ENCODE peak calls at places on chromosomes 1 and 21, in six cellular contexts. E is activated T-helper 9 cell treated with anti-CD3 and anti-CD28 coated beads, Interleukin-2, amount 50 U/mL, for 16 hours; R is ovary; K is GM06990; T is fibroblast of lung; V is osteocyte. X is an unnamed sample.

GRCh38 chr1:10803971-10804820 is 7.8 kb upstream of the CASZ1 start:
- DNase-seq in E (no peak), K (no peak), T (no peak), R (no peak), V (no peak), X (no peak)

GRCh38 chr1:206606867-206607266 is 5.4 kb downstream of the EIF2D start:
- DNase-seq in V (no peak), E (no peak), R (no peak), T (no peak), K (no peak), X (no peak)

GRCh38 chr21:37829447-37829846 is 86.8 kb downstream of the KCNJ6 start:
- DNase-seq in R (no peak), K (no peak), E (no peak), V (no peak), T (peak), X (no peak)

GRCh38 chr1:32902535-32902920 is 1.3 kb upstream of the TMEM54 start:
- DNase-seq in T (no peak), R (no peak), V (no peak), E (no peak), K (no peak), X (no peak)

GRCh38 chr1:24450857-24451397 is 35.3 kb downstream of the NIPAL3 start:
- DNase-seq in V (no peak), E (no peak), R (no peak), K (no peak), T (no peak), X (no peak)

GRCh38 chr1:160046494-160047115 is 14.8 kb upstream of the PIGM start:
- DNase-seq in K (peak), V (peak), T (peak), E (no peak), R (peak), X (no peak)

GRCh38 chr1:74771913-74772515 is 39.1 kb downstream of the TYW3 start:
- DNase-seq in V (no peak), R (no peak), T (peak), E (no peak), K (peak), X (no peak)

GRCh38 chr1:2874207-2875165 is 73.0 kb upstream of the TTC34 start:
- DNase-seq in K (no peak), E (no peak), T (no peak), R (peak), V (no peak), X (no peak)

GRCh38 chr1:112971006-112971405 is 15.0 kb upstream of the SLC16A1 start:
- DNase-seq in E (no peak), K (no peak), T (no peak), R (no peak), V (no peak), X (no peak)

GRCh38 chr1:108572182-108572581 is 12.3 kb downstream of the EEIG2 start:
- DNase-seq in E (no peak), K (no peak), V (no peak), T (no peak), R (no peak), X (no peak)

GRCh38 chr1:54325705-54326461 is 80.3 kb downstream of the SSBP3 start:
- DNase-seq in V (no peak), K (no peak), T (no peak), E (no peak), R (no peak), X (no peak)

GRCh38 chr1:205774277-205775014 is 836 bp downstream of the RAB29 start:
- DNase-seq in V (no peak), R (no peak), T (peak), K (peak), E (peak), X (no peak)

GRCh38 chr1:203207751-203208150 is 21.2 kb upstream of the CHI3L1 start:
- DNase-seq in V (no peak), T (no peak), E (no peak), R (no peak), K (no peak), X (no peak)

GRCh38 chr1:85048296-85049064 is at the start of gene MCOLN3:
- DNase-seq in T (no peak), R (peak), V (no peak), E (peak), K (peak), X (no peak)

GRCh38 chr1:114342376-114342775 is 168.6 kb downstream of the TRIM33 start:
- DNase-seq in E (no peak), K (no peak), V (peak), R (no peak), T (no peak), X (peak)

GRCh38 chr1:40032240-40032891 is 8.2 kb upstream of the CAP1 start:
- DNase-seq in V (no peak), T (peak), R (no peak), K (peak), E (no peak), X (no peak)

GRCh38 chr1:10530756-10531155 is 56.0 kb downstream of the PEX14 start:
- DNase-seq in K (no peak), E (no peak), R (no peak), V (no peak), T (peak), X (no peak)

GRCh38 chr1:230189276-230190183 is 122.5 kb downstream of the GALNT2 start:
- DNase-seq in R (no peak), T (no peak), E (no peak), V (no peak), K (no peak), X (peak)

X was measured in esophagus muscularis mucosa.